ENCODE peak calls at places on chromosome 12, in ten cellular contexts. Q is hypothalamus; R is fibroblast of pulmonary artery; A is stimulated activated CD8-positive, alpha-beta memory T cell treated with anti-CD3 and anti-CD28 coated beads, Interleukin-15, amount 100 ng/mL, for 4 hours; F is posterior cingulate gyrus; L is HS-27A; H is omental fat pad; D is body of pancreas; U is GM12865; N is COR-L47. C is an unnamed sample.

GRCh38 chr12:9736931-9737705 is 4.2 kb upstream of the CLECL1 start:
- DNase-seq in Q (no peak), R (no peak), A (no peak), F (no peak), L (no peak), H (no peak), D (no peak), U (no peak), N (no peak), C (no peak)

GRCh38 chr12:47730341-47730744 is 5.1 kb upstream of the ENDOU start:
- DNase-seq in Q (no peak), R (no peak), A (no peak), F (no peak), L (no peak), H (no peak), D (peak; percentile 65), U (no peak), N (peak; percentile 28), C (no peak)

GRCh38 chr12:56931474-56931978 is 2.7 kb downstream of the SDR9C7 start:
- DNase-seq in Q (no peak), R (peak; percentile 89), A (no peak), F (no peak), L (peak; percentile 2), H (no peak), D (peak; percentile 37), U (peak; percentile 74), N (no peak), C (no peak)

GRCh38 chr12:41101821-41102220 is 86.3 kb upstream of the PDZRN4 start:
- DNase-seq in Q (no peak), R (no peak), A (no peak), F (no peak), L (no peak), H (no peak), D (no peak), U (no peak), N (no peak), C (no peak)

GRCh38 chr12:60394680-60395079 is 798.9 kb downstream of the SLC16A7 start:
- DNase-seq in Q (no peak), R (peak; percentile 20), A (no peak), F (no peak), L (peak; percentile 54), H (no peak), D (no peak), U (no peak), N (no peak), C (no peak)

GRCh38 chr12:22043943-22044342 is 2.1 kb upstream of the CMAS start:
- DNase-seq in Q (no peak), R (no peak), A (no peak), F (no peak), L (no peak), H (no peak), D (no peak), U (no peak), N (no peak), C (no peak)

GRCh38 chr12:47900480-47901129 is 4.2 kb downstream of the VDR start:
- DNase-seq in Q (no peak), R (no peak), A (no peak), F (no peak), L (no peak), H (no peak), D (peak; percentile 72), U (peak; percentile 40), N (no peak), C (no peak)

GRCh38 chr12:121145221-121145620 is 12.5 kb downstream of the P2RX7 start:
- DNase-seq in Q (no peak), R (peak; percentile 21), A (no peak), F (no peak), L (no peak), H (no peak), D (peak; percentile 37), U (no peak), N (no peak), C (no peak)

GRCh38 chr12:8742501-8742900 is 44.7 kb downstream of the RIMKLB start:
- DNase-seq in Q (no peak), R (peak; percentile 49), A (no peak), F (no peak), L (no peak), H (no peak), D (no peak), U (no peak), N (no peak), C (no peak)

GRCh38 chr12:67472551-67472950 is 176.0 kb upstream of the DYRK2 start:
- DNase-seq in Q (no peak), R (no peak), A (no peak), F (no peak), L (no peak), H (no peak), D (no peak), U (no peak), N (no peak), C (no peak)

GRCh38 chr12:40138526-40138925 is 32.6 kb upstream of the SLC2A13 start:
- DNase-seq in Q (no peak), R (no peak), A (no peak), F (no peak), L (no peak), H (no peak), D (no peak), U (no peak), N (no peak), C (no peak)

GRCh38 chr12:70606001-70606400 is 31.2 kb downstream of the PTPRB start:
- DNase-seq in Q (no peak), R (no peak), A (no peak), F (no peak), L (no peak), H (no peak), D (no peak), U (no peak), N (peak; percentile 14), C (no peak)

GRCh38 chr12:30828686-30829085 is 73.9 kb upstream of the CAPRIN2 start:
- DNase-seq in Q (no peak), R (no peak), A (no peak), F (no peak), L (no peak), H (no peak), D (no peak), U (no peak), N (no peak), C (no peak)

GRCh38 chr12:131865196-131865875 is 29.1 kb upstream of the ULK1 start:
- DNase-seq in Q (no peak), R (no peak), A (no peak), F (no peak), L (no peak), H (no peak), D (no peak), U (no peak), N (no peak), C (no peak)

GRCh38 chr12:64090047-64090446 is 132.0 kb downstream of the KICS2 start:
- DNase-seq in Q (no peak), R (no peak), A (no peak), F (no peak), L (no peak), H (no peak), D (no peak), U (no peak), N (no peak), C (no peak)

GRCh38 chr12:54376596-54377468 is 7.7 kb downstream of the ZNF385A start:
- DNase-seq in Q (no peak), R (no peak), A (no peak), F (no peak), L (no peak), H (no peak), D (no peak), U (no peak), N (no peak), C (no peak)